ENCODE peak calls at places on chromosomes 13 and 19, in four cellular contexts. One of them, this sample, is unnamed.

GRCh38 chr13:109301711-109302110 is 484.7 kb downstream of the IRS2 start:
- DNase-seq in AG04449: no peak
- DNase-seq in cardiac fibroblast: no peak
- DNase-seq in right atrium auricular region: no peak
- DNase-seq in this sample: no peak

GRCh38 chr19:33118643-33119042 is 13.3 kb upstream of the WDR88 start:
- DNase-seq in AG04449: no peak
- DNase-seq in cardiac fibroblast: no peak
- DNase-seq in right atrium auricular region: no peak
- DNase-seq in this sample: no peak

GRCh38 chr13:36673838-36674326 is at the start of gene SERTM1:
- DNase-seq in AG04449: no peak
- DNase-seq in cardiac fibroblast: peak
- DNase-seq in right atrium auricular region: no peak
- DNase-seq in this sample: no peak

GRCh38 chr19:48510421-48511268 is 990 bp downstream of the LMTK3 start:
- DNase-seq in AG04449: no peak
- DNase-seq in cardiac fibroblast: peak
- DNase-seq in right atrium auricular region: peak
- DNase-seq in this sample: no peak

GRCh38 chr13:83831796-83832195 is 50.5 kb downstream of the SLITRK1 start:
- DNase-seq in AG04449: no peak
- DNase-seq in cardiac fibroblast: no peak
- DNase-seq in right atrium auricular region: no peak
- DNase-seq in this sample: peak

GRCh38 chr13:32824671-32825070 is 191.6 kb upstream of the KL start:
- DNase-seq in AG04449: peak
- DNase-seq in cardiac fibroblast: peak
- DNase-seq in right atrium auricular region: no peak
- DNase-seq in this sample: no peak

GRCh38 chr13:80509264-80509663 is 168.3 kb upstream of the SPRY2 start:
- DNase-seq in AG04449: no peak
- DNase-seq in cardiac fibroblast: no peak
- DNase-seq in right atrium auricular region: no peak
- DNase-seq in this sample: no peak

GRCh38 chr19:46250057-46250456 is 20.5 kb downstream of the IGFL1 start:
- DNase-seq in AG04449: no peak
- DNase-seq in cardiac fibroblast: no peak
- DNase-seq in right atrium auricular region: no peak
- DNase-seq in this sample: no peak

GRCh38 chr13:49560270-49561063 is 24.9 kb downstream of the RCBTB1 start:
- DNase-seq in AG04449: no peak
- DNase-seq in cardiac fibroblast: peak
- DNase-seq in right atrium auricular region: no peak
- DNase-seq in this sample: no peak

GRCh38 chr13:52760078-52760477 is 20.5 kb upstream of the CNMD start:
- DNase-seq in AG04449: no peak
- DNase-seq in cardiac fibroblast: no peak
- DNase-seq in right atrium auricular region: no peak
- DNase-seq in this sample: peak

GRCh38 chr19:55611983-55612645 is 6.7 kb downstream of the ZNF865 start:
- DNase-seq in AG04449: no peak
- DNase-seq in cardiac fibroblast: no peak
- DNase-seq in right atrium auricular region: no peak
- DNase-seq in this sample: no peak

GRCh38 chr13:103130681-103131210 is 64.5 kb upstream of the SLC10A2 start:
- DNase-seq in AG04449: no peak
- DNase-seq in cardiac fibroblast: no peak
- DNase-seq in right atrium auricular region: no peak
- DNase-seq in this sample: no peak

GRCh38 chr19:47697863-47698609 is 15.2 kb upstream of the EHD2 start:
- DNase-seq in AG04449: no peak
- DNase-seq in cardiac fibroblast: peak
- DNase-seq in right atrium auricular region: peak
- DNase-seq in this sample: peak

GRCh38 chr19:40277356-40277755 is 7.8 kb downstream of the AKT2 start:
- DNase-seq in AG04449: no peak
- DNase-seq in cardiac fibroblast: no peak
- DNase-seq in right atrium auricular region: no peak
- DNase-seq in this sample: no peak

GRCh38 chr13:44573790-44574465 is 2.2 kb downstream of the TSC22D1 start:
- DNase-seq in AG04449: no peak
- DNase-seq in cardiac fibroblast: peak
- DNase-seq in right atrium auricular region: no peak
- DNase-seq in this sample: no peak

GRCh38 chr13:44575741-44576395 is at the start of gene TSC22D1:
- DNase-seq in AG04449: no peak
- DNase-seq in cardiac fibroblast: peak
- DNase-seq in right atrium auricular region: no peak
- DNase-seq in this sample: no peak

GRCh38 chr13:44573071-44573470 is 3.1 kb downstream of the TSC22D1 start:
- DNase-seq in AG04449: no peak
- DNase-seq in cardiac fibroblast: no peak
- DNase-seq in right atrium auricular region: no peak
- DNase-seq in this sample: no peak

GRCh38 chr13:44575035-44575434 is 1.1 kb downstream of the TSC22D1 start:
- DNase-seq in AG04449: no peak
- DNase-seq in cardiac fibroblast: no peak
- DNase-seq in right atrium auricular region: no peak
- DNase-seq in this sample: no peak

DNA sequence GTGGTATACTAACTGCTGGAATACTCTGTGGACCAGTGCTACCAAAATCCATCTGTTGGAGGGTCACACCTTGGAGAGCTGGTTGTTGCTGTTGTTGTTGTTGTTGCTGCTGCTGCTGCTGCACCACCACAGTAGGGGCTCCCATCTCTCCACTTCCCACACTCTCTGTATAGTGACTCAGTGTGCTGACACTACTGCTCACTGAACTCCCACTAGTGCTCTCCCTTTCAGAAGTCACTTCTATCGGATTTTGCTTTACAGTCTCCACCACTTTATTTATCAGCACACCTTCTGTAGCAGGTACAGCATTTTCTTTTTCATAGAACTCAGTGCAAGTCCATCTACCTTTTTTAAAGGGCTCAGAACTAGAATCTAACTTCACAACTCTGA is 1.7 kb downstream of the TSC22D1 start:
- DNase-seq in AG04449: no peak
- DNase-seq in cardiac fibroblast: no peak
- DNase-seq in right atrium auricular region: no peak
- DNase-seq in this sample: no peak
- TF ChIP-seq CTCF in AG04449: no peak
- TF ChIP-seq CTCF in cardiac fibroblast: no peak
- TF ChIP-seq CTCF in right atrium auricular region: no peak
- TF ChIP-seq CTCF in this sample: no peak

GRCh38 chr13:94710881-94711560 is 1.3 kb downstream of the SOX21 start:
- DNase-seq in AG04449: no peak
- DNase-seq in cardiac fibroblast: no peak
- DNase-seq in right atrium auricular region: no peak
- DNase-seq in this sample: no peak

GRCh38 chr13:94713556-94714182 is 1.3 kb upstream of the SOX21 start:
- DNase-seq in AG04449: no peak
- DNase-seq in cardiac fibroblast: no peak
- DNase-seq in right atrium auricular region: no peak
- DNase-seq in this sample: no peak

GRCh38 chr13:94712812-94713555 is 639 bp upstream of the SOX21 start:
- DNase-seq in AG04449: peak
- DNase-seq in cardiac fibroblast: peak
- DNase-seq in right atrium auricular region: no peak
- DNase-seq in this sample: no peak

GRCh38 chr13:94711561-94712286 is 621 bp downstream of the SOX21 start:
- DNase-seq in AG04449: no peak
- DNase-seq in cardiac fibroblast: peak
- DNase-seq in right atrium auricular region: no peak
- DNase-seq in this sample: no peak

DNA sequence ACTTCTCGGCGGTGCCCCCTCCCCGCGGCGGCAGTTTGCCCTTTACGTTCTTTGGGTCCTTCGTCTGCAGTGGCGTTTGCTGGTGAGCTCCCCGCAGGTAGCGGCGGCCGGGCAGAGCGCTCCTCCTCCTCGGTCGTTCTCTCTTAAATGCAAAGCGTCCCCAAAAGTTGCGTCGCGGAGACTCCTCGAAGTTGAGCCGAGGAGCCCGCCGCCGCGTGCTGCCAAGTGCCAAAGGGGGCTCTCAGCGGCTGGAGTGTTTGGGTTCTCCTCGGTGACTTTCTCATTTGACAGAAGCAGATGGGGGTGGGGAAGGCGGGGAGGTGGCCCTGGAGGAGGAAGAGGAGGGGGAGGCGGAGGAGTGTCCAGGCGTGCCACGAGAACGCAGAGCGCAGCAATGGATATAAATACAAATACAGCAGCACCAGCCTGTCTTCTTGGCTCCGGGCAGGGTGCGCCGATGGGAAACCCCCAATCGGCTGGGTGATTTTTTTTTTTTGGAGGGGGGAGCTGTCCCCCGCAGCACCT is at the start of gene SOX21:
- DNase-seq in AG04449: no peak
- DNase-seq in cardiac fibroblast: no peak
- DNase-seq in right atrium auricular region: no peak
- DNase-seq in this sample: no peak
- H3K4me3 ChIP-seq in AG04449: no peak
- H3K4me3 ChIP-seq in cardiac fibroblast: no peak
- H3K4me3 ChIP-seq in right atrium auricular region: peak
- H3K4me3 ChIP-seq in this sample: no peak

DNA sequence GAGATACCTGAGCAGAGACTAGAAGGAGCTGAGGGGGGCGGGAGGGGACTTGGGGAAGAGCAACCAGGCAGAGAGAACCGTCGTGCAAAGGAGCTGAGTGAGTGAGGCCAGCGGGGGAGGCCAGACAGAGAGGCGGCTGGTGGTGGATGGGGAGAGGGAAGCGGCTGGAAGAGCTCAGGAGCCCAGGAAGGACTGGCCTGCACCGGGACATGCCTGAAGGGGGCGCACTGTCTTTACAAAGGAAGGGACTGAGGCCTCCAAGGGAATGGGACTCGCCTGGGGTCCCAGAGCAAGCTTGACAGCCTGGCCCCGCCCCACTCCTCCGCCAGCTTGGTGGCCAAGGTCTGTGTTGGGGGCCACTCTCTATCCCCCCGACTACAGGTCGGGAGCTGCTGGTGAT is 14.9 kb downstream of the ONECUT3 start:
- DNase-seq in AG04449: no peak
- DNase-seq in cardiac fibroblast: peak
- DNase-seq in right atrium auricular region: no peak
- DNase-seq in this sample: no peak
- TF ChIP-seq CTCF in AG04449: peak
- TF ChIP-seq CTCF in cardiac fibroblast: peak
- TF ChIP-seq CTCF in right atrium auricular region: no peak
- TF ChIP-seq CTCF in this sample: no peak

GRCh38 chr13:30371649-30372265 is 50.5 kb upstream of the UBE2L5 start:
- DNase-seq in AG04449: peak
- DNase-seq in cardiac fibroblast: peak
- DNase-seq in right atrium auricular region: no peak
- DNase-seq in this sample: no peak

GRCh38 chr13:30377312-30377685 is 45.0 kb upstream of the UBE2L5 start:
- DNase-seq in AG04449: no peak
- DNase-seq in cardiac fibroblast: no peak
- DNase-seq in right atrium auricular region: no peak
- DNase-seq in this sample: no peak

GRCh38 chr13:30373727-30374126 is 48.6 kb upstream of the UBE2L5 start:
- DNase-seq in AG04449: no peak
- DNase-seq in cardiac fibroblast: no peak
- DNase-seq in right atrium auricular region: no peak
- DNase-seq in this sample: no peak

GRCh38 chr13:30376426-30377311 is 45.6 kb upstream of the UBE2L5 start:
- DNase-seq in AG04449: no peak
- DNase-seq in cardiac fibroblast: no peak
- DNase-seq in right atrium auricular region: no peak
- DNase-seq in this sample: no peak

DNA sequence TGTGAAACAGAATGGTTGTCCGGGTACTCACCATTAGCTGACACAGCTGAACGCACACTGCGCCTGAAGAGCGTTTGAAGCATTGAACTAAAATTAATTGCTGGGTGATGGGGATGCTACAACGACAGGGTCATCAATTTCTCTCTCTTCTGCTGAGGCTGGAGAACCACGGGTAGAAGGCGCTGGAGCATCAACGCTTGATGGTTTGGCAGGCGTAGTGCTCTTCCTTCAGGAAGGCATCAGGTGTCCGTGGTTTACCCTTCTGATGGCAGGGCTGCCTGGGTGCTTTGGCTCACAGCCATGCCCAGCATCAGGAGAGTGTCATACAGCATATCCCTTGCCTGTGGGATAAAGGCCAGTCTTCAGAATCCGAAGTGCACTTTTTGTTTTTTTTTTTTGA is 46.9 kb upstream of the UBE2L5 start:
- DNase-seq in AG04449: no peak
- DNase-seq in cardiac fibroblast: no peak
- DNase-seq in right atrium auricular region: no peak
- DNase-seq in this sample: no peak
- H3K4me3 ChIP-seq in AG04449: no peak
- H3K4me3 ChIP-seq in cardiac fibroblast: no peak
- H3K4me3 ChIP-seq in right atrium auricular region: no peak
- H3K4me3 ChIP-seq in this sample: no peak

DNA sequence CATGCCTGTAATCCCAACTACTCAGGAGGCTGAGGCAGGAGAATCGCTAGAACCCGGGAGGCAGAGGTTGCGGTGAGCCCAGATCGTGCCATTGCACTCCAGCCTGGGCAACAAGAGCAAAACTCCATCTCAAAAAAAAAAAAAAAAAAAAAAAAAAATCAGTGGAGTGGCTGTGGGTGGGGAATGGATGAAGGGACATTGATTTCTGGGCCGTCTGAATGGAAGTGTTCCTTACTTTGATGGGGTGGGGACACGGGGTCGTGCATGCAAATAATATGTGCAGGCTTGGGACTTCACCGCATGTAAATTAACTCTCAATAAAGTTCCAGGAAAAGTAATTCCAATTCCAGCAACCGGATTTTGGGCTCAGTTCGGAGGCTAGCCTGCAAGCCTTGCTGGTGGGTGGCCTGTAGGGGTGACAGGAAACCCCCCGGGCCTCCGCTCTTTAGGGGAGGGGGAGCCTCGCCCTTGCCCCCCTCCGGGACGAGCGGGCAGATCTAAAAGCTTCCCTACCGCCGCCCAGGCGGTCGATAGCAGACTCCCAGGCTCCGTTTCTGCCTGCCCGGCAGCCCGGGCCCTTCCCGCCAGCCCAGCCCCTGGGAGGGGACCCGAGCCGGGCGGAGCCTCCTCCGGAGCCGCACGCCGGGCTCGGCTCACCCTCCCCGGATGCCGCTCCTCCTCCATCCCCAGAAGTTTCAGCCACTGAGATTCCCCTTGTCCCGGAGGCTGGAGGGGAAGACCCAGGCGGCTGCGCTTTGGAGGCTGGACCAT is 48.0 kb upstream of the ADGRE5 start:
- DNase-seq in AG04449: no peak
- DNase-seq in cardiac fibroblast: peak
- DNase-seq in right atrium auricular region: no peak
- DNase-seq in this sample: no peak
- TF ChIP-seq CTCF in AG04449: no peak
- TF ChIP-seq CTCF in cardiac fibroblast: no peak
- TF ChIP-seq CTCF in right atrium auricular region: no peak
- TF ChIP-seq CTCF in this sample: no peak

DNA sequence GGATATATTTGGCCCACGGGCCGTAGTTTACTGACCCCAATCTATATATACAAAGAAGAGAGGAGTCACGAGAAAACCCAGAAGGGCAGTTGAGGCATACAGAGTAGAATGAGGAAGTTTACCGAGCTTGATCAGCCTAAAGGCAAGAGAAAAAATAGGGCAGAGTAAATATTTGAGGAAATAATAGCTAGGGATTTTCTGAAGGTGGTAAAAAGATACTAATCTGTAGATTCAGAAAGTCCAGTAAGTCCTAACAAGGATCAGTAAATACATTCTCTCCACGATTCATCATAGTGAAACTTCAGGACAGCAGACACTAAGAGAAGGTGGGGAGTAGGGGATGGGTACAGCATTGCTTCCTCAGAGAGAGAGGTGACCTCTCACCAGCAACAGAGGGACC is 248.1 kb downstream of the ATP8A2 start:
- DNase-seq in AG04449: no peak
- DNase-seq in cardiac fibroblast: no peak
- DNase-seq in right atrium auricular region: no peak
- DNase-seq in this sample: peak
- H3K4me3 ChIP-seq in AG04449: no peak
- H3K4me3 ChIP-seq in cardiac fibroblast: no peak
- H3K4me3 ChIP-seq in right atrium auricular region: no peak
- H3K4me3 ChIP-seq in this sample: no peak

This sample was measured in LNCaP clone FGC.